ENCODE peak calls at places on chromosomes 1 and 21, in seven cellular contexts. A is cardiac muscle cell, N is tibial nerve, C is spleen, T is H7, Q is heart left ventricle, O is heart right ventricle. P is an unnamed sample.

GRCh38 chr1:206578115-206578935 is 33.9 kb downstream of the EIF2D start:
- DNase-seq in T (no peak), C (no peak), Q (no peak), O (no peak), N (no peak), A (no peak), P (no peak)

GRCh38 chr1:27544818-27545612 is 55.0 kb upstream of the WASF2 start:
- DNase-seq in T (no peak), A (peak; percentile 72), O (peak; percentile 77), C (no peak), N (peak; percentile 75), Q (peak; percentile 83), P (no peak)

GRCh38 chr1:1114431-1114830 is 1.5 kb downstream of the C1orf159 start:
- DNase-seq in O (no peak), A (no peak), C (peak; percentile 64), N (no peak), Q (no peak), T (no peak), P (no peak)

GRCh38 chr1:237197470-237198425 is 155.8 kb downstream of the RYR2 start:
- DNase-seq in Q (no peak), T (peak; percentile 49), C (no peak), A (peak; percentile 34), O (no peak), N (no peak), P (no peak)

GRCh38 chr1:224726783-224727182 is 110.7 kb downstream of the CNIH3 start:
- DNase-seq in A (peak; percentile 91), C (no peak), O (no peak), Q (no peak), N (peak; percentile 70), T (no peak), P (peak; percentile 65)

GRCh38 chr1:68120136-68120791 is 69.8 kb upstream of the DIRAS3 start:
- DNase-seq in O (peak; percentile 63), T (peak; percentile 64), A (peak; percentile 89), Q (no peak), C (no peak), N (peak; percentile 92), P (peak; percentile 45)

GRCh38 chr1:27872059-27872801 is at the start of gene THEMIS2:
- DNase-seq in O (peak; percentile 65), Q (peak; percentile 82), C (peak; percentile 96), A (peak; percentile 52), N (no peak), T (peak; percentile 99), P (peak; percentile 22)

GRCh38 chr1:196910208-196910607 is 22.4 kb downstream of the CFHR4 start:
- DNase-seq in A (no peak), C (no peak), N (no peak), O (no peak), Q (no peak), T (no peak), P (no peak)

GRCh38 chr1:44860891-44861290 is 17.8 kb upstream of the PTCH2 start:
- DNase-seq in Q (no peak), T (no peak), O (no peak), N (no peak), C (no peak), A (peak; percentile 43), P (no peak)

GRCh38 chr1:31618916-31619846 is 1.7 kb downstream of the HCRTR1 start:
- DNase-seq in Q (no peak), N (no peak), T (peak; percentile 37), O (no peak), A (no peak), C (no peak), P (no peak)

GRCh38 chr1:42430751-42431150 is 25.1 kb downstream of the ZMYND12 start:
- DNase-seq in A (no peak), N (no peak), O (no peak), T (no peak), Q (no peak), C (no peak), P (no peak)

DNA sequence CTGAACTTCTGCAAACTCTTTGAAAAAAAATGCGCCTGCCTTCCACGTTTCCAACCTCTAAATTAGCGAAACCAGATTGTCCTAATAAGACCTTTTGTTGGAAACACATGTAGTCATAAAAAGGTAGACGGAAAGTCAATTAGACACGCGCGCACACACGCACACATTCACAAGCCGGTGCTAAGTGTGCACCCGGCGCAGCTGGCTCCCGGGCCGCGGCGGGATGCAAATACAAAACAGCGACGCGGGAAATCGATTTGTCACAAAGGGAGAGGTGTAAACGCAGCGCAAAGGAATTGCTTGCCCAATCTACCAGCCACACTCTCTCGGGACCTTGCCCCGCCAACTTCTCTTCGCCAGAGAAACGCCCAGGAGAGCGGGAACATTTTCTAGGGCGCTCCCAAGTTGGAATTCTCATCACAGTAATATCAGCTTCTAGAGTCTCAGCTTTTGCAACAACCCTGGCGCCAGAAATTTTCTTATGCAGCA is 4.4 kb downstream of the PRRX1 start:
- DNase-seq in A (peak; percentile 51), C (no peak), N (no peak), Q (no peak), T (peak; percentile 53), O (no peak), P (no peak)
- H3K27me3 ChIP-seq in A (peaks cover 100% of the 10 kb centered on the region), C (peaks cover 71% of the 10 kb centered on the region), N (no peaks in the 10 kb centered on the region), Q (no peaks in the 10 kb centered on the region), T (peaks cover 81% of the 10 kb centered on the region), O (peaks cover 25% of the 10 kb centered on the region), P (no peaks in the 10 kb centered on the region)

DNA sequence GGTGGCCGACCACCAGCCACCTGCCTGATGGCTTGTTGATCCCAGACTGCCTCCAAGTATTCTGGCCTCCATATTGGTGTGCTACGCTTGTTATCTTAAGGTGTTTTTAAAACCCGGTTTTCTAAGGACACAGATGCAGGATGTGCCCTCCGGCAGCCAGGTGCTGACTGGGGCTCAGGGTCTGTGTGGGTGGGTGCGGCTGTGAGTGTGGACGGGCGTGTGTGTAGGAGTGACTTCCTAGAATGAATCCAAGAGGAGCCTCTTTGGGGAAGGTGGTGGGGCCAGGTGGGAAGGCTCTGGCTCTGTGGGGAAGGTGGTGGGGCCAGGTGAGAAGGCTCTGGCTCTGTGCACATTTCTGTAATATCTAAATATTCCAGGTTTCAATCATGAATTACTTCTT is 12.8 kb upstream of the TSPEAR start:
- DNase-seq in Q (no peak), O (no peak), C (no peak), N (no peak), T (no peak), A (no peak), P (no peak)
- H3K27me3 ChIP-seq in Q (peaks cover 12% of the 10 kb centered on the region), O (peaks cover 82% of the 10 kb centered on the region), C (peaks cover 51% of the 10 kb centered on the region), N (no peaks in the 10 kb centered on the region), T (peaks cover 19% of the 10 kb centered on the region), A (peaks cover 7% of the 10 kb centered on the region), P (no peaks in the 10 kb centered on the region)

DNA sequence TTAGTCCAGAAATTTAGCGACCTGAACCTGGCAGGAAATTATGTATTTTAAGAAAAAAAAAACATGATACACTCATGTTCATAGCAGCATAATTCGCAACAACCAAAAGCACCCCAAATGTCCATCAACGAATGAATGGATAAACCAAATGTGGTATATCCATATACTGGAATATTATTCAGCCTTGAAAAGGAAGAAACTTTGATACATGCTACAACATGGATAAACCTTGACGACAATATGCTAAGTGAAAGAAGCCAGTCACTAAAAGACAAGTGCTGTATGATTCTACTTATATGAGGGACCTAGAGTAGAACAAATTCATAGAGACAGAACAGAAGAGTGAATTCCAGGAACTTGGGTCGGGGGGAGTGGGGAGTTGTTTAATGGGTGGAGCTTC is 698 bp upstream of the OLIG1 start:
- DNase-seq in A (no peak), T (no peak), N (no peak), O (no peak), C (no peak), Q (no peak), P (no peak)
- H3K27me3 ChIP-seq in A (peaks cover 100% of the 10 kb centered on the region), T (peaks cover 80% of the 10 kb centered on the region), N (no peaks in the 10 kb centered on the region), O (peaks cover 99% of the 10 kb centered on the region), C (peaks cover 64% of the 10 kb centered on the region), Q (peaks cover 74% of the 10 kb centered on the region), P (peaks cover 27% of the 10 kb centered on the region)

DNA sequence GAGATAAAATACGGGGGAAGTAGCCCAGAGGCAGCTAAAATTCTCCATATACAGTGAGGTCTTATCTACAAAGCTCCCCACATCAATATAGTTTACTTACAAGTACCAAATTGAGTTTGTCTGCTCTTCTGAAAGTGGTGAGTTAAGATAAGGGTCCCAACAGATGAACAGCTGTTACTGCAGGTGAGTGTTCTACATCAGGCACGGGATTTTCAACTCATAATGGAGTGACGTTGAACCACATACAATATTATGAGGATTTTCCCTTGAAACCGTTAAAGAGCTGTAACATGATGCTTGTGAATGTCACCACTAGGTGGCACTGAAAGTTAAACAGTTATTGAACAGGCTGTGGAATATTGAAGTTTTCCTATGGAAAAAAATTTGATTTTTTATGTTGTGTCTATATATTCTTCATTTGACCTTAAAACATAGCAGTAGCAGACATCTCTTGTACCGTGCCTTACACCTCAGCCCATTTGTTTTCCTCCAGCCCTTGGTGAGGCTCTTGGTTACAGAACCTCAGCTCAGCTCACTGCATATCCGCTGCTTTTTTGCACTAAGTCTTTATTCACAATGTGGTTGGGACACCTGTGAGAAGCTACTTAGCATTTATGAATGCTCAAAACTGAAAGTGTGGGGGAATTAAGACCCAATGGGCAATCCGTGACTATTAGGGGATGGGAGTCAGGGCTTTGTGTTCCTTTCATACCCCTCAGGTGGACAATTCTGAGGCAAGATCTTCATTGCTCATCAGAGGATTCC is 23.2 kb downstream of the CD1D start:
- DNase-seq in A (peak; percentile 77), O (peak; percentile 24), N (peak; percentile 79), C (no peak), T (peak; percentile 57), Q (no peak), P (peak; percentile 81)
- H3K27me3 ChIP-seq in A (no peaks in the 10 kb centered on the region), O (no peaks in the 10 kb centered on the region), N (no peaks in the 10 kb centered on the region), C (no peaks in the 10 kb centered on the region), T (no peaks in the 10 kb centered on the region), Q (no peaks in the 10 kb centered on the region), P (no peaks in the 10 kb centered on the region)

GRCh38 chr1:83996621-83997020 is 2.3 kb downstream of the TTLL7 start:
- DNase-seq in T (no peak), A (peak; percentile 36), Q (no peak), O (no peak), C (no peak), N (no peak), P (no peak)

GRCh38 chr1:83994111-83994510 is 4.8 kb downstream of the TTLL7 start:
- DNase-seq in T (no peak), O (no peak), N (no peak), C (no peak), A (no peak), Q (no peak), P (no peak)

GRCh38 chr1:83998205-83998598 is 730 bp downstream of the TTLL7 start:
- DNase-seq in N (no peak), T (no peak), A (peak; percentile 40), O (no peak), Q (no peak), C (no peak), P (no peak)

GRCh38 chr1:83995649-83996048 is 3.3 kb downstream of the TTLL7 start:
- DNase-seq in N (no peak), T (no peak), Q (no peak), A (no peak), C (no peak), O (no peak), P (no peak)

GRCh38 chr1:83996175-83996574 is 2.8 kb downstream of the TTLL7 start:
- DNase-seq in O (no peak), Q (no peak), A (no peak), N (no peak), C (no peak), T (no peak), P (no peak)
- H3K27me3 ChIP-seq in O (peaks cover 12% of the 10 kb centered on the region), Q (no peaks in the 10 kb centered on the region), A (peaks cover 42% of the 10 kb centered on the region), N (no peaks in the 10 kb centered on the region), C (peaks cover 18% of the 10 kb centered on the region), T (peaks cover 38% of the 10 kb centered on the region), P (peaks cover 4% of the 10 kb centered on the region)

P was measured in DND-41.